ENCODE peak calls at places on chromosomes 3 and 15, in five cellular contexts. One of them, this sample, is unnamed.

GRCh38 chr3:11186771-11187170 is 32.5 kb downstream of the HRH1 start:
- DNase-seq in foreskin fibroblast: peak
- DNase-seq in memory B cell: no peak
- DNase-seq in M059J: no peak
- DNase-seq in transverse colon: no peak
- DNase-seq in this sample: no peak

GRCh38 chr3:134077649-134078081 is 47.9 kb upstream of the SLCO2A1 start:
- DNase-seq in foreskin fibroblast: no peak
- DNase-seq in transverse colon: no peak
- DNase-seq in memory B cell: no peak
- DNase-seq in M059J: peak
- DNase-seq in this sample: no peak

GRCh38 chr15:71656425-71656824 is 153.9 kb upstream of the NR2E3 start:
- DNase-seq in memory B cell: no peak
- DNase-seq in foreskin fibroblast: no peak
- DNase-seq in transverse colon: no peak
- DNase-seq in M059J: no peak
- DNase-seq in this sample: no peak

GRCh38 chr15:90646662-90647305 is 70.4 kb upstream of the BLM start:
- DNase-seq in memory B cell: no peak
- DNase-seq in M059J: no peak
- DNase-seq in transverse colon: no peak
- DNase-seq in foreskin fibroblast: no peak
- DNase-seq in this sample: no peak

GRCh38 chr3:57928511-57928910 is 79.7 kb upstream of the FLNB start:
- DNase-seq in M059J: no peak
- DNase-seq in foreskin fibroblast: no peak
- DNase-seq in transverse colon: no peak
- DNase-seq in memory B cell: no peak
- DNase-seq in this sample: no peak

GRCh38 chr15:83276661-83277060 is 7.8 kb downstream of the BNC1 start:
- DNase-seq in foreskin fibroblast: no peak
- DNase-seq in transverse colon: no peak
- DNase-seq in memory B cell: no peak
- DNase-seq in M059J: peak
- DNase-seq in this sample: no peak

GRCh38 chr3:182862159-182862860 is 69.0 kb downstream of the ATP11B start:
- DNase-seq in transverse colon: no peak
- DNase-seq in foreskin fibroblast: no peak
- DNase-seq in memory B cell: no peak
- DNase-seq in M059J: no peak
- DNase-seq in this sample: no peak

GRCh38 chr15:71288348-71288955 is 173.2 kb downstream of the THSD4 start:
- DNase-seq in transverse colon: no peak
- DNase-seq in foreskin fibroblast: no peak
- DNase-seq in memory B cell: no peak
- DNase-seq in M059J: no peak
- DNase-seq in this sample: no peak

GRCh38 chr15:31387101-31387482 is 60.5 kb downstream of the KLF13 start:
- DNase-seq in transverse colon: no peak
- DNase-seq in memory B cell: no peak
- DNase-seq in M059J: no peak
- DNase-seq in foreskin fibroblast: no peak
- DNase-seq in this sample: no peak

GRCh38 chr3:175073209-175073905 is 214.2 kb downstream of the NAALADL2 start:
- DNase-seq in transverse colon: no peak
- DNase-seq in foreskin fibroblast: no peak
- DNase-seq in M059J: peak
- DNase-seq in memory B cell: no peak
- DNase-seq in this sample: no peak

GRCh38 chr3:12197475-12197874 is 38.8 kb upstream of the TIMP4 start:
- DNase-seq in foreskin fibroblast: no peak
- DNase-seq in transverse colon: no peak
- DNase-seq in M059J: no peak
- DNase-seq in memory B cell: no peak
- DNase-seq in this sample: no peak

GRCh38 chr3:10357592-10358308 is 36.8 kb upstream of the SEC13 start:
- DNase-seq in foreskin fibroblast: peak
- DNase-seq in memory B cell: no peak
- DNase-seq in transverse colon: no peak
- DNase-seq in M059J: peak
- DNase-seq in this sample: peak

GRCh38 chr3:15858547-15859506 is 61.0 kb upstream of the ANKRD28 start:
- DNase-seq in M059J: peak
- DNase-seq in memory B cell: peak
- DNase-seq in transverse colon: peak
- DNase-seq in foreskin fibroblast: peak
- DNase-seq in this sample: no peak

GRCh38 chr15:78390823-78391222 is 47.2 kb upstream of the IREB2 start:
- DNase-seq in memory B cell: no peak
- DNase-seq in M059J: peak
- DNase-seq in transverse colon: no peak
- DNase-seq in foreskin fibroblast: peak
- DNase-seq in this sample: peak

GRCh38 chr3:159721324-159721723 is 267.3 kb upstream of the IL12A start:
- DNase-seq in memory B cell: no peak
- DNase-seq in foreskin fibroblast: no peak
- DNase-seq in M059J: no peak
- DNase-seq in transverse colon: no peak
- DNase-seq in this sample: no peak

GRCh38 chr3:159828542-159828943 is 160.1 kb upstream of the IL12A start:
- DNase-seq in transverse colon: no peak
- DNase-seq in foreskin fibroblast: peak
- DNase-seq in M059J: peak
- DNase-seq in memory B cell: no peak
- DNase-seq in this sample: no peak

GRCh38 chr15:58463815-58464697 is 32.3 kb downstream of the LIPC start:
- DNase-seq in foreskin fibroblast: peak
- DNase-seq in M059J: peak
- DNase-seq in memory B cell: no peak
- DNase-seq in transverse colon: no peak
- DNase-seq in this sample: no peak

GRCh38 chr3:136247436-136247835 is 2.7 kb upstream of the PCCB start:
- DNase-seq in foreskin fibroblast: no peak
- DNase-seq in M059J: no peak
- DNase-seq in memory B cell: no peak
- DNase-seq in transverse colon: no peak
- DNase-seq in this sample: no peak

GRCh38 chr15:54298396-54298795 is 320.2 kb downstream of the UNC13C start:
- DNase-seq in transverse colon: no peak
- DNase-seq in foreskin fibroblast: no peak
- DNase-seq in M059J: no peak
- DNase-seq in memory B cell: no peak
- DNase-seq in this sample: no peak

GRCh38 chr3:10557783-10558373 is 52.5 kb upstream of the ATP2B2 start:
- DNase-seq in M059J: peak
- DNase-seq in memory B cell: no peak
- DNase-seq in foreskin fibroblast: peak
- DNase-seq in transverse colon: no peak
- DNase-seq in this sample: peak

GRCh38 chr3:196198081-196198675 is 13.0 kb downstream of the ZDHHC19 start:
- DNase-seq in foreskin fibroblast: no peak
- DNase-seq in transverse colon: no peak
- DNase-seq in memory B cell: no peak
- DNase-seq in M059J: no peak
- DNase-seq in this sample: no peak